ENCODE peak calls at places on chromosomes 2 and 18, in six cellular contexts. One of them, this sample, is unnamed.

GRCh38 chr2:108267117-108267516 is 21.6 kb upstream of the SULT1C2 start:
- DNase-seq in hepatocyte: no peak
- DNase-seq in mesendoderm: no peak
- DNase-seq in K562: no peak
- DNase-seq in tibial nerve: peak; percentile 56
- DNase-seq in mammary epithelial cell: no peak
- DNase-seq in this sample: peak; percentile 85

GRCh38 chr18:61091379-61091778 is 241.9 kb upstream of the CDH20 start:
- DNase-seq in mesendoderm: no peak
- DNase-seq in hepatocyte: no peak
- DNase-seq in mammary epithelial cell: no peak
- DNase-seq in K562: no peak
- DNase-seq in tibial nerve: no peak
- DNase-seq in this sample: no peak

GRCh38 chr2:196758474-196759377 is 40.8 kb downstream of the GTF3C3 start:
- DNase-seq in tibial nerve: no peak
- DNase-seq in hepatocyte: no peak
- DNase-seq in K562: no peak
- DNase-seq in mammary epithelial cell: no peak
- DNase-seq in mesendoderm: no peak
- DNase-seq in this sample: peak; percentile 70

GRCh38 chr18:63664571-63664970 is 2.9 kb upstream of the SERPINB3 start:
- DNase-seq in tibial nerve: no peak
- DNase-seq in K562: no peak
- DNase-seq in mesendoderm: no peak
- DNase-seq in mammary epithelial cell: no peak
- DNase-seq in hepatocyte: no peak
- DNase-seq in this sample: no peak

GRCh38 chr18:38693085-38693484 is 1127.5 kb upstream of the CELF4 start:
- DNase-seq in tibial nerve: no peak
- DNase-seq in mammary epithelial cell: no peak
- DNase-seq in K562: no peak
- DNase-seq in hepatocyte: no peak
- DNase-seq in mesendoderm: no peak
- DNase-seq in this sample: no peak

GRCh38 chr2:10171006-10171800 is 48.7 kb downstream of the RRM2 start:
- DNase-seq in mammary epithelial cell: no peak
- DNase-seq in K562: no peak
- DNase-seq in tibial nerve: no peak
- DNase-seq in hepatocyte: peak; percentile 11
- DNase-seq in mesendoderm: no peak
- DNase-seq in this sample: no peak

GRCh38 chr2:219430633-219431615 is 3.7 kb upstream of the SPEG start:
- DNase-seq in K562: no peak
- DNase-seq in mesendoderm: peak; percentile 54
- DNase-seq in tibial nerve: no peak
- DNase-seq in mammary epithelial cell: peak; percentile 41
- DNase-seq in hepatocyte: peak; percentile 54
- DNase-seq in this sample: peak; percentile 24

GRCh38 chr2:12857891-12858290 is 141.2 kb downstream of the TRIB2 start:
- DNase-seq in hepatocyte: no peak
- DNase-seq in K562: no peak
- DNase-seq in mesendoderm: no peak
- DNase-seq in tibial nerve: no peak
- DNase-seq in mammary epithelial cell: no peak
- DNase-seq in this sample: no peak

GRCh38 chr2:74551942-74552913 is 1.5 kb downstream of the LOXL3 start:
- DNase-seq in mammary epithelial cell: no peak
- DNase-seq in mesendoderm: no peak
- DNase-seq in hepatocyte: no peak
- DNase-seq in tibial nerve: no peak
- DNase-seq in K562: no peak
- DNase-seq in this sample: peak; percentile 36

GRCh38 chr2:145750617-145751016 is 1230.7 kb upstream of the ZEB2 start:
- DNase-seq in K562: no peak
- DNase-seq in mammary epithelial cell: no peak
- DNase-seq in tibial nerve: no peak
- DNase-seq in hepatocyte: no peak
- DNase-seq in mesendoderm: no peak
- DNase-seq in this sample: no peak

GRCh38 chr2:145748927-145749326 is 1229.0 kb upstream of the ZEB2 start:
- DNase-seq in mammary epithelial cell: no peak
- DNase-seq in tibial nerve: no peak
- DNase-seq in K562: no peak
- DNase-seq in hepatocyte: no peak
- DNase-seq in mesendoderm: no peak
- DNase-seq in this sample: no peak

GRCh38 chr2:145751155-145751554 is 1231.2 kb upstream of the ZEB2 start:
- DNase-seq in mesendoderm: peak; percentile 29
- DNase-seq in mammary epithelial cell: no peak
- DNase-seq in hepatocyte: no peak
- DNase-seq in tibial nerve: no peak
- DNase-seq in K562: peak; percentile 63
- DNase-seq in this sample: no peak

GRCh38 chr2:145749556-145749955 is 1229.6 kb upstream of the ZEB2 start:
- DNase-seq in hepatocyte: no peak
- DNase-seq in K562: no peak
- DNase-seq in tibial nerve: no peak
- DNase-seq in mammary epithelial cell: no peak
- DNase-seq in mesendoderm: no peak
- DNase-seq in this sample: no peak

DNA sequence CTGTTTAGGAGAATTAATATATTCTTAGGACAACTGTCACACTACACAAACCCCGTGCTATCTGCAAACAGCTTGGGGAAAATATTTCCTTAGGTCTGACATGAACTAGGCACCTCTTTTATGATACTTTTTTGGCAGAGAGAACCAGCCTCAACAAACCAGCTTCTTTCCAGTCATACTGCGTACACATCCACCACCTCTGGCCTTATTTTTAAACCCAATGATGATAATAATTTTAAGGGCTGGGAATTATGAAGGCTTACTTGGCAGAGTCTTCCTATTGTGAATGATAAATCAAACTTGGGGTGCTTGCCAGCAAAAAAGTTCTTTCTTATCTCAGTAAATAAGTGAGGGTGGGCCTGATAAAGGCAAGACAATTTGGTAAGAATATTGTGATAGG is 1230.2 kb upstream of the ZEB2 start:
- DNase-seq in K562: no peak
- DNase-seq in mammary epithelial cell: no peak
- DNase-seq in mesendoderm: no peak
- DNase-seq in tibial nerve: no peak
- DNase-seq in hepatocyte: no peak
- DNase-seq in this sample: no peak
- H3K4me1 ChIP-seq in K562: peaks cover 56% of the 10 kb centered on the region
- H3K4me1 ChIP-seq in mammary epithelial cell: peaks cover 18% of the 10 kb centered on the region
- H3K4me1 ChIP-seq in mesendoderm: peaks cover 6% of the 10 kb centered on the region
- H3K4me1 ChIP-seq in tibial nerve: peaks cover 25% of the 10 kb centered on the region
- H3K4me1 ChIP-seq in hepatocyte: peaks cover 31% of the 10 kb centered on the region
- H3K4me1 ChIP-seq in this sample: peaks cover 29% of the 10 kb centered on the region

GRCh38 chr2:188978291-188979081 is 4.3 kb downstream of the COL3A1 start:
- DNase-seq in mammary epithelial cell: peak; percentile 12
- DNase-seq in mesendoderm: peak; percentile 55
- DNase-seq in tibial nerve: no peak
- DNase-seq in hepatocyte: peak; percentile 70
- DNase-seq in K562: no peak
- DNase-seq in this sample: peak; percentile 83

GRCh38 chr2:188973650-188974049 is 523 bp upstream of the COL3A1 start:
- DNase-seq in mammary epithelial cell: no peak
- DNase-seq in mesendoderm: no peak
- DNase-seq in K562: no peak
- DNase-seq in hepatocyte: no peak
- DNase-seq in tibial nerve: no peak
- DNase-seq in this sample: peak; percentile 38

GRCh38 chr2:188974184-188974583 is at the start of gene COL3A1:
- DNase-seq in mesendoderm: no peak
- DNase-seq in hepatocyte: peak; percentile 78
- DNase-seq in K562: no peak
- DNase-seq in mammary epithelial cell: no peak
- DNase-seq in tibial nerve: no peak
- DNase-seq in this sample: peak; percentile 75

GRCh38 chr2:188976545-188977268 is 2.5 kb downstream of the COL3A1 start:
- DNase-seq in tibial nerve: no peak
- DNase-seq in hepatocyte: peak; percentile 39
- DNase-seq in mammary epithelial cell: no peak
- DNase-seq in K562: no peak
- DNase-seq in mesendoderm: no peak
- DNase-seq in this sample: peak; percentile 85

DNA sequence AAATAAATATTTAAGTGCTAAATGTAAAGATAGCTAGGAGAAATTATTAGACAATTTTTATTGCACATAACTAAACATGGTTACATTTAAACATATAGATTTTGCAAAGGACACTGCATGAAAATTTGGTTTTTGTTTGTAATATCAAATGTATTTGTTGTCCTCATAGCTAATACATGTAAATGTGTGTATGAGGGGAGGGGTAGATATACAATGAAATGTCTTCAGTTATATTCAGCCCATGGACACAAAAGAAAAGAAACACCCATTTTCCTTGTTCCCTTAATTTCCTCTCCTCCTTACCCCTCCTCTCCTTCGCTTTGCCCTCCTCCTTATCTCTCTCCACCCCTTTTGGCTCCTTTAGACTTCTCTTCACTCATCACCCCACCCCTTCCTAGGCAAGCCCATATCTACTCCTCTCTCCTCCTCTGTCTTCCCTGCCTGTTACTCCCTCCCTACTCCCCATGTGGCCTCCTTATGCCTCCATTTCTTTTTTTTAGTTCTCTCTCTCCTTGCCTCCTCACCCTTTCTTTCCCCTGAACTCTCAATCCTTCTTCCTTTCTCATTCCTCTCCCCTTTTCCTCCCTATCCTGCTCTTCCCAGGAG is 1.4 kb downstream of the COL3A1 start:
- DNase-seq in K562: peak; percentile 2
- DNase-seq in mammary epithelial cell: no peak
- DNase-seq in hepatocyte: peak; percentile 82
- DNase-seq in mesendoderm: peak; percentile 57
- DNase-seq in tibial nerve: peak; percentile 75
- DNase-seq in this sample: peak; percentile 92
- H3K4me1 ChIP-seq in K562: no peaks in the 10 kb centered on the region
- H3K4me1 ChIP-seq in mammary epithelial cell: no peaks in the 10 kb centered on the region
- H3K4me1 ChIP-seq in hepatocyte: no peaks in the 10 kb centered on the region
- H3K4me1 ChIP-seq in mesendoderm: no peaks in the 10 kb centered on the region
- H3K4me1 ChIP-seq in tibial nerve: peaks cover 7% of the 10 kb centered on the region
- H3K4me1 ChIP-seq in this sample: peaks cover 57% of the 10 kb centered on the region

GRCh38 chr2:62789518-62789917 is 84.0 kb downstream of the EHBP1 start:
- DNase-seq in mammary epithelial cell: no peak
- DNase-seq in tibial nerve: no peak
- DNase-seq in mesendoderm: no peak
- DNase-seq in hepatocyte: no peak
- DNase-seq in K562: no peak
- DNase-seq in this sample: no peak
- H3K4me1 ChIP-seq in mammary epithelial cell: peaks cover 8% of the 10 kb centered on the region
- H3K4me1 ChIP-seq in tibial nerve: peaks cover 53% of the 10 kb centered on the region
- H3K4me1 ChIP-seq in mesendoderm: no peaks in the 10 kb centered on the region
- H3K4me1 ChIP-seq in hepatocyte: no peaks in the 10 kb centered on the region
- H3K4me1 ChIP-seq in K562: no peaks in the 10 kb centered on the region
- H3K4me1 ChIP-seq in this sample: peaks cover 49% of the 10 kb centered on the region

DNA sequence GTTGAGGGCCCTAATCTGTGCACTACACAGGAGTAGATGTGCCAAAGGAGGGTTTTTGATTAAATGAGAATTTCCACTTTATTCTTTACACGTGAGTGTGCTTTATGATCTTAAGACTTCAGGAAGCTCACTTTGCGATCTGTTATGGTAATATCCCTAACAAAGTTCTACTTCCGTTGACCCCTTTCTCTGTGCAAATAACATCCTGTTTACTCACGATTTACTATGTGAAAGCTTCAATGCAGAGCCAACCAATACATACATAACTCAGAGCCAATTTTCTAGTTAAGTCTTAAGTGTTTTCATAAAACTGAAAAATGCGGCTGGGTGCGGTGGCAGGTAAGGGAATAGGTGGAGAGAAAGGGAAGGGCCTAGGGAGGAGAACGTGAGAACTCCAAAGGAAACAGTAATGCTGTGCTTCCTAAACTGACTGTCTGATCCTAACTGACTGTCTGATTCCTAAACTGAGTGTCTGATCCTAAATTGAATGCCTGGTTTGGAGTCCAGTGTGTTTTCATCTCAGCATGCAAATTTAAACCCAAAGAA is 87.6 kb downstream of the PLCL1 start:
- DNase-seq in hepatocyte: no peak
- DNase-seq in mesendoderm: no peak
- DNase-seq in K562: no peak
- DNase-seq in mammary epithelial cell: no peak
- DNase-seq in tibial nerve: no peak
- DNase-seq in this sample: no peak
- H3K4me1 ChIP-seq in hepatocyte: peaks cover 5% of the 10 kb centered on the region
- H3K4me1 ChIP-seq in mesendoderm: no peaks in the 10 kb centered on the region
- H3K4me1 ChIP-seq in K562: peaks cover 43% of the 10 kb centered on the region
- H3K4me1 ChIP-seq in mammary epithelial cell: peaks cover 5% of the 10 kb centered on the region
- H3K4me1 ChIP-seq in tibial nerve: no peaks in the 10 kb centered on the region
- H3K4me1 ChIP-seq in this sample: peaks cover 16% of the 10 kb centered on the region

This sample was measured in GM23248.